ENCODE peak calls at places on chromosome 5, in ten cellular contexts. P, J, B, W, U, Z, K, I, X and V are unnamed samples.

GRCh38 chr5:15008476-15008875 is 136.9 kb upstream of the ANKH start:
- DNase-seq in J (peak; percentile 81), K (no peak), X (peak; percentile 85), U (peak; percentile 98), W (peak; percentile 86), Z (peak; percentile 97), P (peak; percentile 92), B (peak; percentile 99), I (peak; percentile 99), V (peak; percentile 99)

GRCh38 chr5:13250450-13251291 is 693.8 kb downstream of the DNAH5 start:
- DNase-seq in P (no peak), K (no peak), Z (no peak), B (no peak), U (no peak), X (no peak), J (no peak), W (no peak), I (no peak), V (no peak)

GRCh38 chr5:143987264-143987663 is 175.3 kb downstream of the HMHB1 start:
- DNase-seq in I (no peak), X (no peak), Z (no peak), B (no peak), K (no peak), J (no peak), P (no peak), U (no peak), W (no peak), V (no peak)

GRCh38 chr5:54227109-54227508 is 83.3 kb downstream of the ARL15 start:
- DNase-seq in B (no peak), J (no peak), U (no peak), X (no peak), W (no peak), I (no peak), K (no peak), P (no peak), Z (no peak), V (no peak)

GRCh38 chr5:76690704-76691469 is 25.0 kb upstream of the F2R start:
- DNase-seq in W (peak; percentile 10), K (no peak), P (no peak), U (no peak), B (peak; percentile 81), J (no peak), I (no peak), X (no peak), Z (peak; percentile 45), V (peak; percentile 77)

GRCh38 chr5:171272996-171273970 is 35.8 kb upstream of the TLX3 start:
- DNase-seq in J (no peak), Z (peak; percentile 49), I (peak; percentile 14), X (peak; percentile 44), W (no peak), P (no peak), B (peak; percentile 72), K (no peak), U (peak; percentile 59), V (peak; percentile 16)

GRCh38 chr5:132053483-132053882 is 7.0 kb upstream of the IL3 start:
- DNase-seq in K (peak; percentile 61), I (no peak), X (no peak), W (no peak), P (peak; percentile 40), B (no peak), Z (no peak), U (no peak), J (no peak), V (no peak)

GRCh38 chr5:126499742-126500396 is 76.7 kb downstream of the GRAMD2B start:
- DNase-seq in X (peak; percentile 24), P (no peak), W (no peak), I (no peak), J (no peak), K (no peak), Z (peak; percentile 39), B (peak; percentile 58), U (peak; percentile 39), V (no peak)

GRCh38 chr5:160488394-160488943 is 66.8 kb downstream of the PTTG1 start:
- DNase-seq in Z (no peak), P (no peak), W (no peak), X (no peak), B (no peak), K (no peak), I (no peak), J (no peak), U (no peak), V (no peak)

GRCh38 chr5:44603496-44604272 is 205.1 kb upstream of the MRPS30 start:
- DNase-seq in W (no peak), I (no peak), K (no peak), U (no peak), X (peak; percentile 0), J (no peak), Z (no peak), P (no peak), B (no peak), V (no peak)

GRCh38 chr5:55636177-55636576 is 75.9 kb downstream of the SLC38A9 start:
- DNase-seq in B (no peak), Z (peak; percentile 10), J (no peak), W (no peak), X (no peak), P (no peak), I (no peak), K (no peak), U (peak; percentile 35), V (no peak)

GRCh38 chr5:53871050-53871449 is 310.6 kb downstream of the NDUFS4 start:
- DNase-seq in J (no peak), Z (peak; percentile 40), K (no peak), P (no peak), U (no peak), X (peak; percentile 3), B (peak; percentile 33), W (no peak), I (no peak), V (no peak)

GRCh38 chr5:6407547-6408259 is 29.4 kb upstream of the MED10 start:
- DNase-seq in B (no peak), K (no peak), P (no peak), I (no peak), Z (no peak), U (no peak), J (no peak), W (no peak), X (no peak), V (no peak)

DNA sequence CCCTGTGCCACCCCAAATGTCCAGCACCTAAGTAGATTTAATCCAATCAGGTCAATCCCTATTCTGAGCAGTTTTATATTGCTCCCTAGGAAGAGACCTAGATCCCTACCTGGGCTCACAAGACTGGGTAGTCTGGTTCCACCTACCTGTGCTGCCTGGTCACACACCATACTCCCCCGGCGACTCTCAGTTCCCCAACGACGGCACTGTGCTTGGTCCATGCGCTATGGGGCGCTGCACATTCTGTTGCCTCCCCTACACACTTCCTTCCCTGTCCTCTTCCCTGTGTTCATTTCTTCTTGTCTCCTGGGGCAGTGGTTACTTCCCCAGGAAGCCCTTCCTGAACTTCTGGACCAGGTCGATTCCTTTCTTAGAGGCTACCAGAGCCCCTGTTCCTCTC is 109.9 kb upstream of the IL12B start:
- DNase-seq in W (no peak), X (no peak), K (no peak), P (no peak), U (no peak), I (no peak), B (no peak), J (no peak), Z (no peak), V (no peak)
- TF ChIP-seq CTCF in W (no peak), X (no peak), K (no peak), P (no peak), U (no peak), I (no peak), B (no peak), J (no peak), Z (no peak), V (no peak)

DNA sequence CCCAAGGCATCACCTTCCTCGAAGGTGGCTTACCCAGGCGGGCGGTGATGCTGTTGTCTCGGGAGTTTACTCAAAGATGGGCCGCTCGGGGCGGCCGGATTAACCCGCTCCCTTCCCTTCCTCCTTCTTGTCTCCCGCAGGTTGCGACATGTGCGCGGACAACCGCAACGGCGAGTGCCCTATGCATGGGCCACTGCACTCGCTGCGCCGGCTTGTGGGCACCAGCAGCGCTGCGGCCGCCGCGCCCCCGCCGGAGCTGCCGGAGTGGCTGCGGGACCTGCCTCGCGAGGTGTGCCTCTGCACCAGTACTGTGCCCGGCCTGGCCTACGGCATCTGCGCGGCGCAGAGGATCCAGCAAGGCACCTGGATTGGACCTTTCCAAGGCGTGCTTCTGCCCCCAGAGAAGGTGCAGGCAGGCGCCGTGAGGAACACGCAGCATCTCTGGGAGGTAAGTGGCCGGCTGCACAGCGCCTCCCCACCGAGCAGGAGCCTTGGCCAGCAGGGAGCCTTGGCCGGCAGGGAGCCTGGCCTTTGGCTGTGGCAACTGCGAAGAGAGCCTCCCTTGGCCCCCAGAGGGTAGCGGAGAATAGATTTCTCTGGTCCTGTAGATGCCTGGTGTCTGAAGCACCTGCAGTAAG is 10.6 kb downstream of the PRDM6 start:
- DNase-seq in K (no peak), Z (no peak), U (no peak), P (peak; percentile 70), J (no peak), I (no peak), B (no peak), X (peak; percentile 12), W (no peak), V (no peak)
- H3K4me3 ChIP-seq in K (no peak overlapping the region), Z (peak overlapping the region; percentile 23), U (peak overlapping the region; percentile 24), P (peak overlapping the region; percentile 32), J (peak overlapping the region; percentile 8), I (no peak overlapping the region), B (peak overlapping the region; percentile 38), X (peak overlapping the region; percentile 34), W (no peak overlapping the region), V (no peak overlapping the region)

GRCh38 chr5:10737880-10738279 is 23.2 kb downstream of the DAP start:
- DNase-seq in J (no peak), Z (no peak), X (no peak), K (no peak), P (no peak), B (no peak), I (no peak), W (no peak), U (no peak), V (no peak)
- TF ChIP-seq CTCF in J (no peak), Z (no peak), X (no peak), K (no peak), P (no peak), B (no peak), I (no peak), W (no peak), U (no peak), V (no peak)

GRCh38 chr5:77842247-77842646 is 66.1 kb upstream of the TBCA start:
- DNase-seq in P (no peak), W (no peak), J (no peak), K (no peak), U (peak; percentile 61), B (no peak), Z (peak; percentile 29), I (no peak), X (no peak), V (no peak)

GRCh38 chr5:77845273-77845646 is 69.1 kb upstream of the TBCA start:
- DNase-seq in X (no peak), Z (no peak), J (no peak), U (no peak), I (no peak), K (no peak), W (no peak), B (no peak), P (no peak), V (no peak)

GRCh38 chr5:77846422-77847128 is 70.4 kb upstream of the TBCA start:
- DNase-seq in I (no peak), U (no peak), J (no peak), P (no peak), X (no peak), W (no peak), B (no peak), Z (no peak), K (no peak), V (no peak)

GRCh38 chr5:77843570-77844407 is 67.7 kb upstream of the TBCA start:
- DNase-seq in U (peak; percentile 47), I (no peak), K (no peak), J (no peak), P (no peak), B (no peak), X (no peak), W (no peak), Z (no peak), V (no peak)

GRCh38 chr5:77844408-77845272 is 68.5 kb upstream of the TBCA start:
- DNase-seq in X (no peak), U (peak; percentile 15), J (no peak), B (peak; percentile 23), K (no peak), I (no peak), Z (no peak), W (no peak), P (no peak), V (no peak)
- H3K4me3 ChIP-seq in X (no peak overlapping the region), U (peak overlapping the region; percentile 23), J (peak overlapping the region; percentile 32), B (peak overlapping the region; percentile 62), K (peak overlapping the region; percentile 42), I (no peak overlapping the region), Z (peak overlapping the region; percentile 49), W (peak overlapping the region; percentile 40), P (peak overlapping the region; percentile 49), V (peak overlapping the region; percentile 35)